ENCODE peak calls at places on chromosomes 6 and 20, in seven cellular contexts. I is uterus, D is IMR-90, M is WERI-Rb-1, J is brain microvascular endothelial cell, O is GM12865, V is GM23338. F is an unnamed sample.
A peak's percentile ranks its signal among the peaks of the same experiment; 100 is the strongest.

GRCh38 chr20:25310268-25310920 is 62.5 kb downstream of the PYGB start:
- DNase-seq in I (peak; percentile 54), D (peak; percentile 96), M (peak; percentile 49), J (peak; percentile 93), O (peak; percentile 82), V (peak; percentile 38), F (peak; percentile 87)

GRCh38 chr6:4781967-4782537 is 5.8 kb downstream of the CDYL start:
- DNase-seq in I (no peak), D (no peak), M (no peak), J (no peak), O (no peak), V (no peak), F (no peak)

GRCh38 chr20:35006531-35006971 is 50.9 kb downstream of the MYH7B start:
- DNase-seq in I (peak; percentile 10), D (no peak), M (no peak), J (no peak), O (no peak), V (no peak), F (no peak)

GRCh38 chr6:52420668-52421358 is 671 bp downstream of the EFHC1 start:
- DNase-seq in I (no peak), D (peak; percentile 33), M (peak; percentile 76), J (peak; percentile 28), O (no peak), V (peak; percentile 77), F (peak; percentile 42)

GRCh38 chr20:35661013-35661412 is 3.7 kb downstream of the CPNE1 start:
- DNase-seq in I (no peak), D (no peak), M (no peak), J (no peak), O (no peak), V (no peak), F (peak; percentile 10)

GRCh38 chr20:39716796-39717341 is 754.7 kb downstream of the DHX35 start:
- DNase-seq in I (no peak), D (no peak), M (no peak), J (no peak), O (peak; percentile 14), V (no peak), F (no peak)

GRCh38 chr20:54759589-54759988 is 284.2 kb downstream of the DOK5 start:
- DNase-seq in I (no peak), D (no peak), M (no peak), J (no peak), O (no peak), V (no peak), F (no peak)

GRCh38 chr6:141752677-141753076 is 380.0 kb upstream of the GJE1 start:
- DNase-seq in I (no peak), D (no peak), M (no peak), J (no peak), O (no peak), V (no peak), F (no peak)

GRCh38 chr20:45103072-45103471 is 2.1 kb upstream of the KCNS1 start:
- DNase-seq in I (no peak), D (no peak), M (no peak), J (no peak), O (no peak), V (no peak), F (no peak)

GRCh38 chr20:45101333-45101850 is 465 bp upstream of the KCNS1 start:
- DNase-seq in I (no peak), D (no peak), M (no peak), J (no peak), O (no peak), V (no peak), F (no peak)

GRCh38 chr20:45097485-45098095 is 3.3 kb downstream of the KCNS1 start:
- DNase-seq in I (no peak), D (no peak), M (no peak), J (no peak), O (peak; percentile 45), V (peak; percentile 72), F (peak; percentile 13)

GRCh38 chr20:45098096-45098773 is 2.7 kb downstream of the KCNS1 start:
- DNase-seq in I (no peak), D (no peak), M (peak; percentile 55), J (peak; percentile 14), O (peak; percentile 18), V (peak; percentile 91), F (peak; percentile 14)

DNA sequence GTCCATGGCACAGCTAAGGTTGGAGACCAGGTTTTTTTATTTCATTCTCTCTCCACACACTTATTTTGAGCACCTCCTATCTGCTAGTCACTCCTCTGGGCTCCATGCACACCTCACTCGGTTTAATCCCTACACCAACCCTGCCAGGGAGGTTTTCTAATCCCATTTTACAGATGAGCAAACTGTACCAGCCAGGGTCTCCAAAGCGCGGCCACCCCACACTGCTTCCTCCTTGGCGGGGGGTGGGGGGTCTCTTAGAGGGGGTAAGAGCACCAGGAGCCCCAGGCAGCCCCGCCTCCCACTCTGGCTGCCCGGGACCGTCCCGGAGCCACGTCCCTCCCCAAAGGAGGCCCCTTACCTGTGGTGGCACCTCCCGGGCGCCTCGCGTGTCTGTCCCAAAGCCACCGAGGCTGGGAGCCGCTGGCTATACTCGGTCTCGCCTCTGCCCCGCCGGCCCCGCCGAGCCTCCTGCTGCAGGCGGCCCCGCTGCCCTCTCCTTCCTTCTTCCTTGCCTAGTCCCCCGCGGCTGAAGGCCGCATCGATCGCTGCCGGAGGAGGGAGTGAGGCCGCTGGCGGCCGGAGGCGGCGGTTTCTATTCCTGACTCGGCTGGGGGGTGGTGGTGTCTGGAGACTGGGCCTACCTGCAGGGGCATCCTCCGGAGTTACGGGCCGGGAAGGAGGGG is at the start of gene KCNS1:
- DNase-seq in I (no peak), D (no peak), M (peak; percentile 28), J (peak; percentile 9), O (no peak), V (peak; percentile 84), F (peak; percentile 15)
- TF ChIP-seq CTCF in I (no peak), D (no peak), M (no peak), J (peak; percentile 33), O (no peak), V (no peak), F (peak; percentile 9)

DNA sequence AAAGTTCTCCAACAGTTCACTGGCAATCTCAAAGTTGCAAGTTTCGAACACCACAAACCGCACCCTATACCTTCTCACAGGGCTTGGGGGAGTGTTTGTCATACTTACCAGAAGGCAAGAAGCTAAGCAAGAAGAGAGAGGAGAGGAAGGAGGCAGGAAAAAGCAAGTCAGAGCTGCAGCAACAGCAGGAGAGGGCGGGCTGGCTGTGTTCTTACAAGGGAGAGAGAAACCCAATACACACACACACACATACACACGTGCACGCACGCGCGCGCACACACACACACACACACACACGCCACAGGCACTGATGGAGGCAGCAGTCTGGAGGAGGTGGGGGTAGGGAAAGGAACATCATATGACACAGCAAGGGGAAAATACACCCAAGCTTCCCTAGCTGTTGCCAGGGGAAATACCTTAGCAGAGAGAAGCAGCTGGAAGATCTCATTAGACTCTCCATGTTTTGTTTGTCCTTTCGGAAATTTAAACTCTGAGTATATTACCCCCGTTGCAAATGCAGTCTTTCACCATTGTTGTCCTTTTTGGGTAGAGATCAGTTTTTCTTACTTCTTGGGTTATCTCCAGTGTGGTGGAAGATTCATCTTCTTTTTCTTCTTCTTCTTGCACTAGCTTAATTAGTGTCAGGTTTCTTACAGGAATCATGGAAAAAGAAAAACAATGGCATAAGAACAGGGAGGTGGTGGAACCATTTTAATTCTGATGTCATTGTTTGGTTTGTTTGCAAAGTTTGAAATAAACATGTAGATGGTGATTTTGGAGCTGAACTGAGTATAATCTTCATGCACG is at the start of gene TXLNB:
- DNase-seq in I (peak; percentile 81), D (peak; percentile 87), M (no peak), J (peak; percentile 60), O (peak; percentile 93), V (peak; percentile 38), F (peak; percentile 92)
- H3K4me3 ChIP-seq in I (no peak within 1 kb of the TSS), D (peak within 1 kb of the TSS; percentile 5), M (no peak within 1 kb of the TSS), J (no peak within 1 kb of the TSS), O (peak within 1 kb of the TSS; percentile 19), V (no peak within 1 kb of the TSS), F (peak within 1 kb of the TSS; percentile 25)

DNA sequence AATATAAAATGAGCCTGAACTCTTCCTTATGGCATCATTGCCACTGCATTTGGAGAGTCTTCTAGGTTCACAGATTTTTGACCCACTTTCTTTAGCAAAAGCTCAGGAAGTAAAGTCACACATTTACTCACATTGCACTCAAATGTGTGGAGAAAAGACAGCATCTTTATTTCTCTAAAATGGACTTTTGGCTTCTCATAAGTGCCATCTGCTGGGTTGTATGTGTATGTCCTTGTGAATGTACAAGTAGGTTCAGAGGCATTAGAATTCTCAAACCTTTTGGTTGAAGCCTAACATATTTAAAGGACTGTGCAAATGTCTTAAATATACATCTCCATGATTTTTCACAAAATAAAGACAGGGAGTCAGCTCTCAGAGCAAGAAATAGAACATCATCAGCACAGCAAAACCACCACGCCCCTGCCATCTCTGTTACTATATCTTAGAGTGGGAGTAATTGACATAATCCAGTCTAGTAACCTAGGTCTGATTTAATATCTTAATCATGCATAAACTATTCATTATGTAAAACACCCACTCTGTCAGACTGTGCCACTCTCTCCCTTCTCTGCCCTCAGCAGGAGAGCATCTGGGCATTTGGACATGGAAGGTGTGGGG is 42.2 kb upstream of the SPTLC3 start:
- DNase-seq in I (no peak), D (peak; percentile 63), M (no peak), J (peak; percentile 55), O (no peak), V (peak; percentile 17), F (peak; percentile 71)
- TF ChIP-seq CTCF in I (peak; percentile 24), D (peak; percentile 63), M (peak; percentile 32), J (peak; percentile 46), O (no peak), V (peak; percentile 47), F (peak; percentile 62)

DNA sequence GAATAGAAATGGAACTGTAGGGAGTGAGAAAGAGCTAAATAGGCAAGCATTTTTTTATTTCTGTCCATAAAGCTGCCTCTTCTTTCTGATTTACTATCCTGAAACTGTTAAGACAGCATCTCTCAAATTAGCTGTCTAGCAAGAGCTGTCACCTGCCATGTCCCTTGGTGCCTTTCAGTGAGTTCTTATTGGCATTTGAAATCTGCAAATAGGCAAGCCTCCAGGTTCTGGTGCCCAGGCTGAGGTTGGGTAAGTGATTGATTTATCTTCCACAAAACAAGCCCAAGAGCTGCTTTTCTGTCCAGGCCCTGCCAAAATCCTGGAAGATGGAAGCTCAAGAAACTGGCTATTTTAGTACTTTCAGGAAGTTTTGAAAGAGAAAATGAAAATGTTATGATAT is 22.4 kb downstream of the MANEA start:
- DNase-seq in I (no peak), D (no peak), M (no peak), J (no peak), O (no peak), V (no peak), F (no peak)
- H3K4me3 ChIP-seq in I (no peak overlapping the region), D (no peak overlapping the region), M (no peak overlapping the region), J (no peak overlapping the region), O (no peak overlapping the region), V (no peak overlapping the region), F (no peak overlapping the region)

F was measured in astrocyte of the spinal cord.